ENCODE peak calls at places on chromosomes 12 and 14, in six cellular contexts. B is RPMI7951; M is germinal center; W is mesothelial cell of epicardium; T is occipital lobe; F is activated naive CD4-positive, alpha-beta T cell treated with anti-CD3 and anti-CD28 coated beads, Interleukin-2, amount 10 ng/mL, durations not matched to agents 7 days and 5 days. X is an unnamed sample.

GRCh38 chr12:87952850-87953249 is 76.4 kb downstream of the C12orf50 start:
- DNase-seq in F (no peak), B (no peak), T (no peak), M (no peak), W (no peak), X (no peak)

GRCh38 chr12:111224196-111225066 is 144.5 kb downstream of the PHETA1 start:
- DNase-seq in M (no peak), W (no peak), F (no peak), T (no peak), B (no peak), X (no peak)

GRCh38 chr14:32382704-32383103 is 53.6 kb downstream of the AKAP6 start:
- DNase-seq in W (no peak), T (no peak), M (no peak), B (peak), F (no peak), X (peak)

GRCh38 chr12:69497308-69498026 is 27.3 kb downstream of the FRS2 start:
- DNase-seq in M (peak), B (peak), T (no peak), F (peak), W (no peak), X (no peak)

GRCh38 chr12:66653801-66654200 is 25.1 kb downstream of the GRIP1 start:
- DNase-seq in W (no peak), B (no peak), M (no peak), T (no peak), F (no peak), X (no peak)

GRCh38 chr12:10211975-10212622 is 578 bp upstream of the GABARAPL1 start:
- DNase-seq in M (peak), F (peak), T (peak), W (peak), B (peak), X (peak)

GRCh38 chr12:15001733-15002471 is 29.1 kb downstream of the PDE6H start:
- DNase-seq in M (no peak), F (no peak), T (peak), W (no peak), B (peak), X (no peak)

GRCh38 chr12:5230151-5230550 is 186.5 kb downstream of the KCNA5 start:
- DNase-seq in B (peak), T (no peak), W (no peak), M (no peak), F (no peak), X (no peak)

GRCh38 chr12:129629901-129630300 is 273.9 kb downstream of the TMEM132D start:
- DNase-seq in F (no peak), M (no peak), T (no peak), B (no peak), W (no peak), X (no peak)

GRCh38 chr12:123000578-123000977 is 20.1 kb downstream of the ARL6IP4 start:
- DNase-seq in T (no peak), M (no peak), F (no peak), B (no peak), W (no peak), X (no peak)

GRCh38 chr14:21675566-21675965 is 1.9 kb upstream of the OR4E1 start:
- DNase-seq in W (no peak), T (no peak), F (no peak), B (no peak), M (no peak), X (no peak)

GRCh38 chr14:73786942-73787759 is 64.5 kb upstream of the PTGR2 start:
- DNase-seq in W (peak), T (peak), F (peak), M (peak), B (peak), X (no peak)

GRCh38 chr12:20722142-20722541 is 27.0 kb downstream of the SLCO1C1 start:
- DNase-seq in M (no peak), W (no peak), T (no peak), B (no peak), F (no peak), X (no peak)

GRCh38 chr12:77746108-77746507 is 84.6 kb upstream of the NAV3 start:
- DNase-seq in F (no peak), W (no peak), B (peak), M (no peak), T (no peak), X (no peak)

GRCh38 chr14:52700701-52701172 is 5.4 kb upstream of the ERO1A start:
- DNase-seq in M (no peak), W (no peak), F (no peak), T (no peak), B (no peak), X (no peak)

GRCh38 chr14:24895243-24895583 is 154.7 kb downstream of the STXBP6 start:
- DNase-seq in W (no peak), F (no peak), T (no peak), B (peak), M (no peak), X (no peak)

GRCh38 chr12:76375939-76376338 is 27.7 kb upstream of the BBS10 start:
- DNase-seq in F (no peak), W (no peak), B (no peak), M (no peak), T (no peak), X (no peak)

GRCh38 chr12:63821781-63822251 is 22.7 kb upstream of the SRGAP1 start:
- DNase-seq in W (no peak), T (no peak), F (no peak), M (no peak), B (no peak), X (no peak)

GRCh38 chr12:86948851-86949250 is 692.7 kb upstream of the MGAT4C start:
- DNase-seq in B (no peak), T (no peak), M (no peak), F (no peak), W (no peak), X (no peak)

GRCh38 chr14:89794096-89794495 is 160.4 kb downstream of the EFCAB11 start:
- DNase-seq in F (no peak), B (no peak), T (no peak), W (no peak), M (no peak), X (no peak)

GRCh38 chr12:15757553-15758255 is 31.5 kb downstream of the EPS8 start:
- DNase-seq in T (no peak), M (no peak), F (no peak), W (no peak), B (peak), X (peak)

GRCh38 chr14:69664190-69664742 is 52.9 kb downstream of the SUSD6 start:
- DNase-seq in M (no peak), W (no peak), F (no peak), B (no peak), T (no peak), X (no peak)

GRCh38 chr14:23573384-23573783 is 5.2 kb downstream of the JPH4 start:
- DNase-seq in T (peak), B (no peak), M (no peak), F (no peak), W (no peak), X (no peak)

GRCh38 chr14:70821581-70821915 is 12.2 kb upstream of the MAP3K9 start:
- DNase-seq in F (no peak), M (no peak), B (no peak), T (no peak), W (no peak), X (no peak)

GRCh38 chr14:100083706-100084105 is 18.5 kb downstream of the EVL start:
- DNase-seq in M (no peak), T (no peak), W (no peak), F (no peak), B (no peak), X (no peak)

GRCh38 chr12:107229827-107230226 is 136.5 kb upstream of the CRY1 start:
- DNase-seq in T (no peak), F (no peak), B (no peak), M (no peak), W (no peak), X (no peak)

GRCh38 chr14:32571551-32571950 is 242.5 kb downstream of the AKAP6 start:
- DNase-seq in W (no peak), B (no peak), T (no peak), M (no peak), F (no peak), X (no peak)

GRCh38 chr12:82517027-82517426 is 158.7 kb downstream of the METTL25 start:
- DNase-seq in B (no peak), M (no peak), F (no peak), T (no peak), W (no peak), X (peak)

GRCh38 chr14:64748521-64748920 is 44.3 kb downstream of the PLEKHG3 start:
- DNase-seq in B (no peak), F (no peak), M (no peak), W (no peak), T (no peak), X (no peak)

GRCh38 chr14:74593241-74593985 is 18.6 kb downstream of the LTBP2 start:
- DNase-seq in M (no peak), B (peak), F (no peak), T (no peak), W (no peak), X (no peak)

GRCh38 chr12:96108321-96108720 is 72.9 kb upstream of the LTA4H start:
- DNase-seq in T (no peak), M (peak), B (no peak), F (peak), W (no peak), X (no peak)